ENCODE peak calls at places on chromosomes 6 and 20, in four cellular contexts. A, F, H and X are unnamed samples.

GRCh38 chr6:112144145-112144926 is 56.9 kb downstream of the FAM229B start:
- DNase-seq in A (no peak), F (no peak), H (no peak), X (no peak)

GRCh38 chr6:25369450-25370086 is 90.4 kb downstream of the CARMIL1 start:
- DNase-seq in A (peak; percentile 54), F (peak; percentile 52), H (no peak), X (no peak)

GRCh38 chr6:148514091-148514850 is 171.6 kb downstream of the SASH1 start:
- DNase-seq in A (no peak), F (no peak), H (no peak), X (no peak)

GRCh38 chr6:7468382-7469081 is 72.9 kb upstream of the DSP start:
- DNase-seq in A (peak; percentile 56), F (no peak), H (no peak), X (peak; percentile 44)

GRCh38 chr6:34600796-34601195 is 44.7 kb upstream of the SPDEF start:
- DNase-seq in A (no peak), F (no peak), H (no peak), X (no peak)

GRCh38 chr6:21003780-21004541 is 469.7 kb downstream of the CDKAL1 start:
- DNase-seq in A (peak; percentile 82), F (no peak), H (no peak), X (peak; percentile 52)

GRCh38 chr6:30113843-30114242 is 953 bp upstream of the TRIM31 start:
- DNase-seq in A (no peak), F (no peak), H (no peak), X (no peak)

GRCh38 chr20:15653396-15654207 is 919.6 kb downstream of the KIF16B start:
- DNase-seq in A (no peak), F (no peak), H (no peak), X (no peak)

GRCh38 chr6:65075705-65076104 is 631.3 kb downstream of the EYS start:
- DNase-seq in A (no peak), F (no peak), H (no peak), X (no peak)

GRCh38 chr6:168369776-168370175 is 50.2 kb upstream of the DACT2 start:
- DNase-seq in A (no peak), F (peak; percentile 16), H (no peak), X (no peak)

GRCh38 chr6:90818163-90818562 is 231.3 kb upstream of the MAP3K7 start:
- DNase-seq in A (no peak), F (no peak), H (no peak), X (no peak)

GRCh38 chr6:155706341-155706740 is 250.7 kb upstream of the NOX3 start:
- DNase-seq in A (peak; percentile 1), F (no peak), H (no peak), X (no peak)

GRCh38 chr6:138396709-138397108 is 7.3 kb upstream of the HEBP2 start:
- DNase-seq in A (no peak), F (no peak), H (no peak), X (no peak)
- H3K4me3 ChIP-seq in A (no peak overlapping the region), F (no peak overlapping the region), H (no peak overlapping the region), X (no peak overlapping the region)

GRCh38 chr6:1624848-1625341 is 15.2 kb downstream of the FOXC1 start:
- DNase-seq in A (peak; percentile 54), F (no peak), H (no peak), X (peak; percentile 31)
- H3K4me3 ChIP-seq in A (peak overlapping the region; percentile 61), F (no peak overlapping the region), H (no peak overlapping the region), X (peak overlapping the region; percentile 55)

GRCh38 chr6:43477235-43478007 is at the start of gene TJAP1:
- DNase-seq in A (peak; percentile 85), F (peak; percentile 96), H (peak; percentile 98), X (peak; percentile 85)

GRCh38 chr6:43475506-43475905 is 1.9 kb upstream of the TJAP1 start:
- DNase-seq in A (no peak), F (no peak), H (no peak), X (no peak)

GRCh38 chr6:43472515-43472914 is 4.9 kb upstream of the TJAP1 start:
- DNase-seq in A (no peak), F (no peak), H (no peak), X (no peak)

GRCh38 chr6:43478008-43478372 is 620 bp downstream of the TJAP1 start:
- DNase-seq in A (no peak), F (no peak), H (no peak), X (no peak)

DNA sequence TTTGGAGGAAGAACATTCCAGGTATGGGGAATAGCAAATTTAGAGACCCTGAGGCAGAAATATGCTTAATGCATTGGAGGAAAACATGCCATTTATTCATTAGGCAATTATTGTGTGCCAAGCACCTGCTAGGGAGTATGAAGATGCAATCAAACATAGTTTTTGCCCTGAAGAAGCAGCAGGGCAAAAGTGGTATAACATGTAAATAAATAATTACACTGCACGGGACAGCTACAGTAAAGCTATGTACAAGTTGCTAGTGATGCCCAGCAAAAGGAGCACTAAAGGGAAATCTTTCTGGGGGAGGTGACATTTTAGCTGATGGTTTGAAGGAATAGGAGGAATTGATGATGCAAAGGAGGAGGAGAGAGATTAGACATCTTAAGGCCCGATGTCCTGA is 626 bp upstream of the TJAP1 start:
- DNase-seq in A (no peak), F (no peak), H (no peak), X (no peak)
- H3K4me3 ChIP-seq in A (peak overlapping the region; percentile 80), F (no peak overlapping the region), H (peak overlapping the region; percentile 72), X (peak overlapping the region; percentile 60)

GRCh38 chr6:27834879-27835549 is 77.2 kb downstream of the OR2B2 start:
- DNase-seq in A (no peak), F (no peak), H (no peak), X (no peak)
- H3K4me3 ChIP-seq in A (peak overlapping the region; percentile 8), F (no peak overlapping the region), H (no peak overlapping the region), X (peak overlapping the region; percentile 87)

GRCh38 chr6:4905858-4906257 is 98.0 kb downstream of the RPP40 start:
- DNase-seq in A (no peak), F (no peak), H (no peak), X (no peak)
- H3K4me3 ChIP-seq in A (no peak overlapping the region), F (no peak overlapping the region), H (no peak overlapping the region), X (no peak overlapping the region)